ENCODE peak calls at places on chromosomes 2 and 18, in six cellular contexts. L, D, S, X, Y and F are unnamed samples.

GRCh38 chr2:182980652-182981051 is 57.6 kb downstream of the NCKAP1 start:
- DNase-seq in L (no peak), D (no peak), S (no peak), X (no peak), Y (no peak), F (no peak)

GRCh38 chr2:173588931-173589369 is 234.3 kb downstream of the CDCA7 start:
- DNase-seq in L (no peak), D (no peak), S (no peak), X (no peak), Y (no peak), F (peak; percentile 11)

GRCh38 chr2:146370821-146371220 is 1474.0 kb upstream of the ACVR2A start:
- DNase-seq in L (no peak), D (no peak), S (no peak), X (no peak), Y (no peak), F (peak; percentile 41)

GRCh38 chr2:156891609-156892008 is 365.9 kb upstream of the GALNT5 start:
- DNase-seq in L (no peak), D (no peak), S (no peak), X (no peak), Y (no peak), F (no peak)

GRCh38 chr2:157691131-157691530 is 62.5 kb upstream of the ACVR1C start:
- DNase-seq in L (no peak), D (no peak), S (no peak), X (no peak), Y (no peak), F (no peak)

GRCh38 chr2:231671617-231672350 is 36.5 kb upstream of the PTMA start:
- DNase-seq in L (peak; percentile 76), D (no peak), S (peak; percentile 39), X (no peak), Y (no peak), F (no peak)

GRCh38 chr2:22904126-22904684 is 480.8 kb upstream of the KLHL29 start:
- DNase-seq in L (no peak), D (peak; percentile 19), S (peak; percentile 10), X (peak; percentile 33), Y (peak; percentile 10), F (no peak)

GRCh38 chr18:32771169-32771751 is 1.6 kb downstream of the KLHL14 start:
- DNase-seq in L (no peak), D (no peak), S (peak; percentile 25), X (no peak), Y (no peak), F (no peak)

GRCh38 chr2:56749152-56749752 is 565.5 kb downstream of the CCDC85A start:
- DNase-seq in L (no peak), D (peak; percentile 6), S (peak; percentile 18), X (no peak), Y (no peak), F (peak; percentile 6)

GRCh38 chr2:209323738-209324137 is 100.1 kb upstream of the MAP2 start:
- DNase-seq in L (no peak), D (no peak), S (no peak), X (no peak), Y (no peak), F (no peak)

GRCh38 chr2:59184281-59185020 is 943.3 kb upstream of the FANCL start:
- DNase-seq in L (no peak), D (no peak), S (no peak), X (no peak), Y (no peak), F (no peak)

GRCh38 chr2:166917433-166917832 is 29.2 kb downstream of the XIRP2 start:
- DNase-seq in L (no peak), D (no peak), S (no peak), X (no peak), Y (no peak), F (peak; percentile 15)

GRCh38 chr2:240896871-240897692 is 1.1 kb upstream of the MAB21L4 start:
- DNase-seq in L (no peak), D (no peak), S (peak; percentile 68), X (no peak), Y (no peak), F (no peak)

GRCh38 chr2:152336854-152337510 is 2.0 kb downstream of the FMNL2 start:
- DNase-seq in L (no peak), D (no peak), S (no peak), X (no peak), Y (no peak), F (peak; percentile 53)

GRCh38 chr2:168603439-168603961 is 147.4 kb downstream of the CERS6 start:
- DNase-seq in L (no peak), D (no peak), S (no peak), X (no peak), Y (no peak), F (peak; percentile 27)

GRCh38 chr2:11743531-11743815 is 3.0 kb upstream of the LPIN1 start:
- DNase-seq in L (no peak), D (no peak), S (no peak), X (no peak), Y (no peak), F (no peak)

GRCh38 chr2:11744631-11745394 is 1.6 kb upstream of the LPIN1 start:
- DNase-seq in L (no peak), D (peak; percentile 60), S (peak; percentile 79), X (peak; percentile 40), Y (no peak), F (peak; percentile 59)

GRCh38 chr2:11742317-11742701 is 4.1 kb upstream of the LPIN1 start:
- DNase-seq in L (no peak), D (no peak), S (no peak), X (no peak), Y (no peak), F (peak; percentile 45)

GRCh38 chr2:11742702-11743530 is 3.5 kb upstream of the LPIN1 start:
- DNase-seq in L (no peak), D (no peak), S (no peak), X (no peak), Y (no peak), F (no peak)

GRCh38 chr2:11743846-11744553 is 2.4 kb upstream of the LPIN1 start:
- DNase-seq in L (peak; percentile 82), D (peak; percentile 100), S (peak; percentile 90), X (peak; percentile 96), Y (peak; percentile 81), F (peak; percentile 100)
- TF ChIP-seq CEBPB in L (no peak), D (peak; percentile 88), S (peak; percentile 50), X (peak; percentile 78), Y (no peak), F (peak; percentile 93)

GRCh38 chr18:40355701-40356100 is 1599.3 kb upstream of the PIK3C3 start:
- DNase-seq in L (no peak), D (no peak), S (no peak), X (no peak), Y (no peak), F (peak; percentile 64)

GRCh38 chr18:40357536-40357935 is 1597.5 kb upstream of the PIK3C3 start:
- DNase-seq in L (no peak), D (no peak), S (no peak), X (no peak), Y (no peak), F (no peak)

DNA sequence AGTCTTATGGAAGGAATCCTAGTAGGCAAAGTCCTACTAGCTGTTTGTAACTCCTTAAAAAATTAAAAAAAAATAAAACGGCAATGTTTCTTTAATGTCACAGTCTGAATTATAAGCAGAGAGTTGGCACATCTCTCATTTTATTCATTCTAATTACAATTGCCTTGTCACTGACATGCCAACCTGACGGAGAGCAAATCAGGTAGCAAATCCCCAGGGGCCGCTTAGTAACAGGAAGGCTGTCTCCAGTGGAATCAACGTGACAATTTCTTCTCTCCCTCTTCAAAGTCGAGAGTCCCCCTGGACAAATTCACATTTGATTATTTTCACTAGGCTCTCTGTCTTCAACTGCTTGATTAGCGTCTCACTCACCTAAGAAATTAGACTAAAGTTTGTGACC is 1598.9 kb upstream of the PIK3C3 start:
- DNase-seq in L (no peak), D (no peak), S (no peak), X (no peak), Y (no peak), F (no peak)
- TF ChIP-seq USF2 in L (no peak), D (no peak), S (no peak), X (no peak), Y (no peak), F (no peak)

GRCh38 chr2:78521938-78522337 is 503.6 kb upstream of the REG3G start:
- DNase-seq in L (no peak), D (no peak), S (no peak), X (no peak), Y (no peak), F (no peak)
- TF ChIP-seq CEBPB in L (no peak), D (no peak), S (no peak), X (no peak), Y (no peak), F (no peak)

DNA sequence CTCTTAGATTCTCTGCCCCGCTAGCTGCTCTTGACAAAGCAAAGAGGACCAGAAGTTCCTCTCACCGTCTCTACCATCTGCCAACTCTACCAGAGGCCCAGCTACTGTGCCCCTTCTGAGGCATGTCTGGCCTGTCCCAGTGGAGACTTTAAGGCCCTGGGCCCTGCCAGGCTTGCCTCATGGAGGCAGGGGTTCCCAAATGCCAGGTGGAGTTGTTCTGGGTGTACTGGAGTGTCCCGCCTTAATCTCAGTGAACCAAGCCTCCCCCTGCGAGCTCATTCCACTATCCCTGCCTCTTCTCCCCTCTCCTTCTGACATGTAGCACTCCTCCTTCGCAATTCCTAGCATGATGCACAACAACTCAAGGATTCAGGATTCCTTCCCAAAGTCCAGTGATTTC is 2.3 kb downstream of the HOXD12 start:
- DNase-seq in L (no peak), D (no peak), S (no peak), X (no peak), Y (no peak), F (no peak)
- TF ChIP-seq USF2 in L (no peak), D (no peak), S (no peak), X (no peak), Y (no peak), F (no peak)

GRCh38 chr2:236714061-236714460 is 144.4 kb downstream of the ACKR3 start:
- DNase-seq in L (no peak), D (no peak), S (no peak), X (no peak), Y (no peak), F (no peak)

GRCh38 chr2:236715511-236715961 is 145.9 kb downstream of the ACKR3 start:
- DNase-seq in L (no peak), D (no peak), S (no peak), X (no peak), Y (no peak), F (no peak)

GRCh38 chr2:236712961-236713673 is 143.5 kb downstream of the ACKR3 start:
- DNase-seq in L (no peak), D (no peak), S (no peak), X (no peak), Y (no peak), F (no peak)

GRCh38 chr2:236717120-236717519 is 147.5 kb downstream of the ACKR3 start:
- DNase-seq in L (no peak), D (no peak), S (no peak), X (no peak), Y (no peak), F (no peak)

DNA sequence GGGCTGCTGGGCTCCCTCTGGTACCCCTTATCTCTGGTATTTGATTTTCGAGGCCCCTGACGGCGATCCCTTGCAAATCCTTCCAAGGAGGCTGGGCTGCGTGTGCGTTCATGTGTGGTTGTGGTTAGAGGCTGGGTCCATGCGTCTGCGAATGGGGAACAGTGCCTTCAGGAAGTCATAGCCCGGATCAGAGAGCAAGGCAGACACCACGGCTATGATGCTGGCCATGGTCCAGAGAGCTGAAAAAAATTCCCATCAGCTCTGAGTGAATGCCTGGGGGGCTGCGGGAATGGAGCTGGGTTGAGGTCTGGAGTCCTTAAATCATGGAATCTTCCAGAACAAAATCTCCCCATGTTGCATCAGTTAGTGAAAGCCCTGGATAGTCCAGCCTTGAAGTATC is 145.5 kb downstream of the ACKR3 start:
- DNase-seq in L (no peak), D (no peak), S (no peak), X (no peak), Y (no peak), F (no peak)
- TF ChIP-seq CEBPB in L (no peak), D (no peak), S (no peak), X (no peak), Y (no peak), F (no peak)

GRCh38 chr2:119732451-119733164 is 27.1 kb upstream of the PTPN4 start:
- DNase-seq in L (no peak), D (no peak), S (no peak), X (no peak), Y (no peak), F (no peak)
- TF ChIP-seq USF2 in L (no peak), D (no peak), S (no peak), X (no peak), Y (no peak), F (no peak)